ENCODE peak calls at places on chromosomes 2 and 18, in five cellular contexts. One of them, this sample, is unnamed.

GRCh38 chr2:85470850-85471800 is 52.6 kb downstream of the SH2D6 start:
- DNase-seq in activated naive CD4-positive, alpha-beta T cell treated with anti-CD3 and anti-CD28 coated beads for 36 hours: no peak
- DNase-seq in stimulated activated CD4-positive, alpha-beta T cell treated with anti-CD3 and anti-CD28 coated beads, Interleukin-1b, Interleukin-23, amount 100 ng/mL, for 48 hours: no peak
- DNase-seq in body of pancreas: peak
- DNase-seq in H54: no peak
- DNase-seq in this sample: no peak

GRCh38 chr2:174768557-174768956 is 4.3 kb upstream of the CHRNA1 start:
- DNase-seq in activated naive CD4-positive, alpha-beta T cell treated with anti-CD3 and anti-CD28 coated beads for 36 hours: no peak
- DNase-seq in stimulated activated CD4-positive, alpha-beta T cell treated with anti-CD3 and anti-CD28 coated beads, Interleukin-1b, Interleukin-23, amount 100 ng/mL, for 48 hours: no peak
- DNase-seq in body of pancreas: no peak
- DNase-seq in H54: no peak
- DNase-seq in this sample: no peak

GRCh38 chr18:21362921-21363320 is 120.9 kb downstream of the GREB1L start:
- DNase-seq in activated naive CD4-positive, alpha-beta T cell treated with anti-CD3 and anti-CD28 coated beads for 36 hours: no peak
- DNase-seq in stimulated activated CD4-positive, alpha-beta T cell treated with anti-CD3 and anti-CD28 coated beads, Interleukin-1b, Interleukin-23, amount 100 ng/mL, for 48 hours: no peak
- DNase-seq in body of pancreas: no peak
- DNase-seq in H54: no peak
- DNase-seq in this sample: no peak

GRCh38 chr2:147714582-147714981 is 130.2 kb upstream of the ACVR2A start:
- DNase-seq in activated naive CD4-positive, alpha-beta T cell treated with anti-CD3 and anti-CD28 coated beads for 36 hours: no peak
- DNase-seq in stimulated activated CD4-positive, alpha-beta T cell treated with anti-CD3 and anti-CD28 coated beads, Interleukin-1b, Interleukin-23, amount 100 ng/mL, for 48 hours: no peak
- DNase-seq in body of pancreas: no peak
- DNase-seq in H54: no peak
- DNase-seq in this sample: no peak

GRCh38 chr18:73551211-73551610 is 596.4 kb downstream of the FBXO15 start:
- DNase-seq in activated naive CD4-positive, alpha-beta T cell treated with anti-CD3 and anti-CD28 coated beads for 36 hours: no peak
- DNase-seq in stimulated activated CD4-positive, alpha-beta T cell treated with anti-CD3 and anti-CD28 coated beads, Interleukin-1b, Interleukin-23, amount 100 ng/mL, for 48 hours: no peak
- DNase-seq in body of pancreas: no peak
- DNase-seq in H54: no peak
- DNase-seq in this sample: no peak

GRCh38 chr2:55500025-55500424 is 19.5 kb upstream of the CFAP36 start:
- DNase-seq in activated naive CD4-positive, alpha-beta T cell treated with anti-CD3 and anti-CD28 coated beads for 36 hours: no peak
- DNase-seq in stimulated activated CD4-positive, alpha-beta T cell treated with anti-CD3 and anti-CD28 coated beads, Interleukin-1b, Interleukin-23, amount 100 ng/mL, for 48 hours: no peak
- DNase-seq in body of pancreas: no peak
- DNase-seq in H54: no peak
- DNase-seq in this sample: no peak

GRCh38 chr18:31250902-31251301 is 67.1 kb upstream of the DSG1 start:
- DNase-seq in activated naive CD4-positive, alpha-beta T cell treated with anti-CD3 and anti-CD28 coated beads for 36 hours: no peak
- DNase-seq in stimulated activated CD4-positive, alpha-beta T cell treated with anti-CD3 and anti-CD28 coated beads, Interleukin-1b, Interleukin-23, amount 100 ng/mL, for 48 hours: no peak
- DNase-seq in body of pancreas: no peak
- DNase-seq in H54: no peak
- DNase-seq in this sample: no peak

GRCh38 chr18:57430166-57430958 is 4.8 kb upstream of the ONECUT2 start:
- DNase-seq in activated naive CD4-positive, alpha-beta T cell treated with anti-CD3 and anti-CD28 coated beads for 36 hours: no peak
- DNase-seq in stimulated activated CD4-positive, alpha-beta T cell treated with anti-CD3 and anti-CD28 coated beads, Interleukin-1b, Interleukin-23, amount 100 ng/mL, for 48 hours: no peak
- DNase-seq in body of pancreas: no peak
- DNase-seq in H54: no peak
- DNase-seq in this sample: no peak

GRCh38 chr2:61658841-61659780 is 121.0 kb upstream of the XPO1 start:
- DNase-seq in activated naive CD4-positive, alpha-beta T cell treated with anti-CD3 and anti-CD28 coated beads for 36 hours: no peak
- DNase-seq in stimulated activated CD4-positive, alpha-beta T cell treated with anti-CD3 and anti-CD28 coated beads, Interleukin-1b, Interleukin-23, amount 100 ng/mL, for 48 hours: no peak
- DNase-seq in body of pancreas: peak
- DNase-seq in H54: peak
- DNase-seq in this sample: no peak

GRCh38 chr2:70084973-70085710 is 2.1 kb upstream of the PCBP1 start:
- DNase-seq in activated naive CD4-positive, alpha-beta T cell treated with anti-CD3 and anti-CD28 coated beads for 36 hours: peak
- DNase-seq in stimulated activated CD4-positive, alpha-beta T cell treated with anti-CD3 and anti-CD28 coated beads, Interleukin-1b, Interleukin-23, amount 100 ng/mL, for 48 hours: peak
- DNase-seq in body of pancreas: peak
- DNase-seq in H54: no peak
- DNase-seq in this sample: peak

GRCh38 chr18:75757951-75758350 is 330.4 kb upstream of the SMIM21 start:
- DNase-seq in activated naive CD4-positive, alpha-beta T cell treated with anti-CD3 and anti-CD28 coated beads for 36 hours: no peak
- DNase-seq in stimulated activated CD4-positive, alpha-beta T cell treated with anti-CD3 and anti-CD28 coated beads, Interleukin-1b, Interleukin-23, amount 100 ng/mL, for 48 hours: no peak
- DNase-seq in body of pancreas: no peak
- DNase-seq in H54: no peak
- DNase-seq in this sample: no peak

This sample was measured in T-helper 17 cell.